ENCODE peak calls at places on chromosome X, in nine cellular contexts. J is amniotic stem cell; K is activated naive CD4-positive, alpha-beta T cell treated with Interleukin-2 at 50 U/mL for 16 hours; D is epithelial cell of proximal tubule; B is AG20443; H is RWPE1; Y is memory B cell; Z is uterus; T is NB4. S is an unnamed sample.

GRCh38 chrX:139530550-139530949 is at the start of gene F9:
- DNase-seq in J (no peak), K (no peak), D (no peak), B (no peak), H (no peak), Y (no peak), Z (no peak), T (no peak), S (no peak)

GRCh38 chrX:105653891-105654290 is 168.4 kb upstream of the NRK start:
- DNase-seq in J (no peak), K (no peak), D (no peak), B (no peak), H (no peak), Y (no peak), Z (no peak), T (no peak), S (no peak)

GRCh38 chrX:100648601-100649417 is 4.8 kb downstream of the SRPX2 start:
- DNase-seq in J (no peak), K (no peak), D (no peak), B (peak), H (no peak), Y (no peak), Z (peak), T (no peak), S (no peak)

GRCh38 chrX:101485212-101486064 is at the start of gene ARMCX4:
- DNase-seq in J (no peak), K (peak), D (no peak), B (peak), H (peak), Y (no peak), Z (peak), T (no peak), S (no peak)

GRCh38 chrX:40912576-40912975 is 172.7 kb upstream of the USP9X start:
- DNase-seq in J (no peak), K (no peak), D (no peak), B (no peak), H (peak), Y (no peak), Z (no peak), T (no peak), S (peak)

GRCh38 chrX:118116308-118117068 is at the start of gene KLHL13:
- DNase-seq in J (peak), K (no peak), D (no peak), B (peak), H (peak), Y (no peak), Z (peak), T (peak), S (peak)

GRCh38 chrX:11329016-11329415 is 35.8 kb downstream of the AMELX start:
- DNase-seq in J (no peak), K (no peak), D (no peak), B (no peak), H (peak), Y (no peak), Z (no peak), T (no peak), S (no peak)

GRCh38 chrX:150200820-150201287 is 162.3 kb upstream of the MAMLD1 start:
- DNase-seq in J (peak), K (peak), D (peak), B (peak), H (peak), Y (no peak), Z (peak), T (peak), S (peak)

GRCh38 chrX:129772796-129773431 is 6.8 kb upstream of the SASH3 start:
- DNase-seq in J (no peak), K (peak), D (no peak), B (no peak), H (no peak), Y (peak), Z (no peak), T (peak), S (no peak)

GRCh38 chrX:69503835-69504625 is at the start of gene NALF2:
- DNase-seq in J (no peak), K (peak), D (no peak), B (peak), H (peak), Y (no peak), Z (no peak), T (peak), S (no peak)

GRCh38 chrX:105725228-105725627 is 97.1 kb upstream of the NRK start:
- DNase-seq in J (no peak), K (no peak), D (no peak), B (no peak), H (no peak), Y (no peak), Z (no peak), T (no peak), S (no peak)

GRCh38 chrX:71652405-71652804 is 14.9 kb upstream of the LOC101059915 start:
- DNase-seq in J (peak), K (peak), D (no peak), B (peak), H (peak), Y (peak), Z (peak), T (peak), S (peak)

GRCh38 chrX:46247456-46247855 is 297.8 kb downstream of the ZNF674 start:
- DNase-seq in J (no peak), K (no peak), D (no peak), B (no peak), H (no peak), Y (no peak), Z (no peak), T (no peak), S (no peak)

GRCh38 chrX:45449982-45450381 is 249.3 kb upstream of the DIPK2B start:
- DNase-seq in J (no peak), K (no peak), D (no peak), B (no peak), H (peak), Y (no peak), Z (no peak), T (no peak), S (no peak)

GRCh38 chrX:11059923-11060322 is 51.2 kb upstream of the HCCS start:
- DNase-seq in J (no peak), K (no peak), D (no peak), B (no peak), H (peak), Y (no peak), Z (no peak), T (no peak), S (no peak)

GRCh38 chrX:68841251-68842049 is 12.6 kb downstream of the EFNB1 start:
- DNase-seq in J (no peak), K (no peak), D (no peak), B (no peak), H (no peak), Y (no peak), Z (no peak), T (peak), S (no peak)

GRCh38 chrX:10190367-10190766 is 33.6 kb downstream of the CLCN4 start:
- DNase-seq in J (peak), K (no peak), D (no peak), B (peak), H (peak), Y (peak), Z (peak), T (peak), S (peak)

GRCh38 chrX:130261494-130261893 is 7.2 kb downstream of the ZNF280C start:
- DNase-seq in J (no peak), K (no peak), D (no peak), B (no peak), H (no peak), Y (no peak), Z (no peak), T (no peak), S (no peak)

GRCh38 chrX:17494231-17494630 is 119.2 kb downstream of the NHS start:
- DNase-seq in J (no peak), K (no peak), D (no peak), B (no peak), H (no peak), Y (no peak), Z (no peak), T (no peak), S (no peak)

GRCh38 chrX:119410027-119410819 is 11.1 kb downstream of the SLC25A43 start:
- DNase-seq in J (peak), K (no peak), D (no peak), B (peak), H (peak), Y (no peak), Z (peak), T (no peak), S (peak)

GRCh38 chrX:24241822-24242648 is 71.8 kb downstream of the SUPT20HL2 start:
- DNase-seq in J (peak), K (no peak), D (no peak), B (peak), H (peak), Y (no peak), Z (no peak), T (peak), S (peak)

GRCh38 chrX:14030248-14030592 is 528 bp upstream of the GEMIN8 start:
- DNase-seq in J (peak), K (no peak), D (no peak), B (peak), H (no peak), Y (no peak), Z (no peak), T (peak), S (peak)

GRCh38 chrX:136608295-136608933 is 39.5 kb upstream of the CD40LG start:
- DNase-seq in J (no peak), K (peak), D (no peak), B (peak), H (no peak), Y (peak), Z (no peak), T (peak), S (peak)

GRCh38 chrX:139025822-139026221 is 314.3 kb upstream of the FGF13 start:
- DNase-seq in J (no peak), K (no peak), D (no peak), B (no peak), H (no peak), Y (no peak), Z (no peak), T (no peak), S (no peak)

GRCh38 chrX:97844161-97844560 is 960.5 kb downstream of the RPA4 start:
- DNase-seq in J (no peak), K (no peak), D (no peak), B (no peak), H (no peak), Y (no peak), Z (no peak), T (no peak), S (no peak)

GRCh38 chrX:71636438-71637252 is 18.3 kb upstream of the CXCR3 start:
- DNase-seq in J (no peak), K (no peak), D (no peak), B (no peak), H (no peak), Y (no peak), Z (no peak), T (no peak), S (no peak)

GRCh38 chrX:37959212-37960021 is 46.9 kb upstream of the SYTL5 start:
- DNase-seq in J (no peak), K (no peak), D (no peak), B (no peak), H (no peak), Y (no peak), Z (no peak), T (no peak), S (peak)

GRCh38 chrX:70044541-70045245 is 5.0 kb downstream of the AWAT2 start:
- DNase-seq in J (no peak), K (no peak), D (no peak), B (peak), H (no peak), Y (no peak), Z (no peak), T (no peak), S (peak)

GRCh38 chrX:590666-591065 is 39.9 kb upstream of the SHOX start:
- DNase-seq in J (no peak), K (no peak), D (no peak), B (no peak), H (no peak), Y (no peak), Z (no peak), T (no peak), S (no peak)

GRCh38 chrX:153792368-153792767 is 1.8 kb downstream of the IDH3G start:
- DNase-seq in J (no peak), K (no peak), D (no peak), B (no peak), H (no peak), Y (no peak), Z (no peak), T (no peak), S (no peak)

GRCh38 chrX:85243761-85244410 is at the start of the genes SATL1 and ZNF711:
- DNase-seq in J (no peak), K (peak), D (no peak), B (peak), H (peak), Y (peak), Z (peak), T (no peak), S (peak)

GRCh38 chrX:153669174-153669890 is 4.3 kb downstream of the PNCK start:
- DNase-seq in J (no peak), K (peak), D (no peak), B (peak), H (no peak), Y (no peak), Z (no peak), T (peak), S (no peak)

S was measured in SW480.